ENCODE peak calls at places on chromosomes 7 and 10, in six cellular contexts. One of them, this sample, is unnamed.
A peak's percentile ranks its signal among the peaks of the same experiment; 100 is the strongest.

GRCh38 chr7:83574616-83575015 is 74.3 kb downstream of the SEMA3E start:
- DNase-seq in H9: no peak
- DNase-seq in A549: no peak
- DNase-seq in vagina: no peak
- DNase-seq in endothelial cell: no peak
- DNase-seq in IMR-90: no peak
- DNase-seq in this sample: no peak

GRCh38 chr10:121771957-121772356 is 155.9 kb downstream of the ATE1 start:
- DNase-seq in A549: no peak
- DNase-seq in vagina: no peak
- DNase-seq in IMR-90: no peak
- DNase-seq in endothelial cell: no peak
- DNase-seq in H9: no peak
- DNase-seq in this sample: no peak

GRCh38 chr10:541750-542371 is 147.6 kb downstream of the DIP2C start:
- DNase-seq in H9: no peak
- DNase-seq in endothelial cell: no peak
- DNase-seq in IMR-90: no peak
- DNase-seq in A549: no peak
- DNase-seq in vagina: no peak
- DNase-seq in this sample: no peak

GRCh38 chr10:2987185-2987768 is 80.1 kb upstream of the PFKP start:
- DNase-seq in A549: no peak
- DNase-seq in endothelial cell: no peak
- DNase-seq in vagina: no peak
- DNase-seq in H9: no peak
- DNase-seq in IMR-90: no peak
- DNase-seq in this sample: no peak

GRCh38 chr10:115854740-115855435 is 418.1 kb downstream of the GFRA1 start:
- DNase-seq in endothelial cell: no peak
- DNase-seq in vagina: no peak
- DNase-seq in H9: no peak
- DNase-seq in IMR-90: peak; percentile 23
- DNase-seq in A549: no peak
- DNase-seq in this sample: no peak

GRCh38 chr7:16660702-16661464 is 14.9 kb downstream of the BZW2 start:
- DNase-seq in endothelial cell: no peak
- DNase-seq in IMR-90: peak; percentile 86
- DNase-seq in A549: peak; percentile 45
- DNase-seq in vagina: no peak
- DNase-seq in H9: no peak
- DNase-seq in this sample: no peak

GRCh38 chr10:93383562-93383981 is 98.6 kb downstream of the MYOF start:
- DNase-seq in H9: peak; percentile 41
- DNase-seq in IMR-90: peak; percentile 98
- DNase-seq in A549: no peak
- DNase-seq in endothelial cell: no peak
- DNase-seq in vagina: no peak
- DNase-seq in this sample: no peak

GRCh38 chr7:121994625-121995410 is 121.9 kb downstream of the PTPRZ1 start:
- DNase-seq in vagina: no peak
- DNase-seq in IMR-90: peak; percentile 81
- DNase-seq in A549: peak; percentile 77
- DNase-seq in H9: peak; percentile 59
- DNase-seq in endothelial cell: peak; percentile 65
- DNase-seq in this sample: peak; percentile 59

GRCh38 chr10:126924915-126925300 is 19.7 kb downstream of the DOCK1 start:
- DNase-seq in H9: no peak
- DNase-seq in A549: no peak
- DNase-seq in vagina: no peak
- DNase-seq in IMR-90: peak; percentile 60
- DNase-seq in endothelial cell: no peak
- DNase-seq in this sample: no peak

GRCh38 chr10:107415446-107415845 is 250.9 kb upstream of the SORCS1 start:
- DNase-seq in H9: no peak
- DNase-seq in vagina: no peak
- DNase-seq in A549: no peak
- DNase-seq in IMR-90: no peak
- DNase-seq in endothelial cell: no peak
- DNase-seq in this sample: no peak

GRCh38 chr10:107413971-107414370 is 249.5 kb upstream of the SORCS1 start:
- DNase-seq in H9: no peak
- DNase-seq in A549: no peak
- DNase-seq in vagina: no peak
- DNase-seq in endothelial cell: no peak
- DNase-seq in IMR-90: no peak
- DNase-seq in this sample: no peak

DNA sequence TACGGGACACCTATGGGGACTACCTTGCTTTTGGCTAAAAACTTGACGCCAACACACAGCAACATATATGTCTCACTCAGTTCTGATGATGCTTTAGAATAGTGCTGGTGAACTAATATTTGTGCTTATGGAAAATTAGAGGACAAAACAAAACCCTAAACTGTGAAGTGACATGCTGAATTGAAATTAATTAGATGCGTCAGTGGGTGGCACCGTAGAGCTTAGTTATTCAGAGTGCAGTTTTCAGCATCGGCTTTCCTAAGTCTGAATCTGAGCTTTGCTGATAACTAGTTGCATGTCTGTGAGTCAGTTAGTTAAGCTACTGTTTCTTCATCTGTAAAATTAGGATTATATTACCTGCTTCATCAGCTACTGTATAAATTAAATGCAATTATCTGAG is 245.0 kb upstream of the SORCS1 start:
- DNase-seq in vagina: no peak
- DNase-seq in IMR-90: peak; percentile 0
- DNase-seq in H9: no peak
- DNase-seq in endothelial cell: peak; percentile 9
- DNase-seq in A549: no peak
- DNase-seq in this sample: no peak
- TF ChIP-seq CTCF in vagina: no peak
- TF ChIP-seq CTCF in IMR-90: no peak
- TF ChIP-seq CTCF in H9: peak; percentile 57
- TF ChIP-seq CTCF in endothelial cell: no peak
- TF ChIP-seq CTCF in A549: no peak
- TF ChIP-seq CTCF in this sample: peak; percentile 69

GRCh38 chr7:66894463-66895080 is 26.5 kb upstream of the TMEM248 start:
- DNase-seq in H9: peak; percentile 74
- DNase-seq in endothelial cell: peak; percentile 18
- DNase-seq in vagina: no peak
- DNase-seq in IMR-90: peak; percentile 46
- DNase-seq in A549: no peak
- DNase-seq in this sample: no peak
- TF ChIP-seq CTCF in H9: peak; percentile 64
- TF ChIP-seq CTCF in endothelial cell: no peak
- TF ChIP-seq CTCF in vagina: no peak
- TF ChIP-seq CTCF in IMR-90: no peak
- TF ChIP-seq CTCF in A549: no peak
- TF ChIP-seq CTCF in this sample: peak; percentile 28

DNA sequence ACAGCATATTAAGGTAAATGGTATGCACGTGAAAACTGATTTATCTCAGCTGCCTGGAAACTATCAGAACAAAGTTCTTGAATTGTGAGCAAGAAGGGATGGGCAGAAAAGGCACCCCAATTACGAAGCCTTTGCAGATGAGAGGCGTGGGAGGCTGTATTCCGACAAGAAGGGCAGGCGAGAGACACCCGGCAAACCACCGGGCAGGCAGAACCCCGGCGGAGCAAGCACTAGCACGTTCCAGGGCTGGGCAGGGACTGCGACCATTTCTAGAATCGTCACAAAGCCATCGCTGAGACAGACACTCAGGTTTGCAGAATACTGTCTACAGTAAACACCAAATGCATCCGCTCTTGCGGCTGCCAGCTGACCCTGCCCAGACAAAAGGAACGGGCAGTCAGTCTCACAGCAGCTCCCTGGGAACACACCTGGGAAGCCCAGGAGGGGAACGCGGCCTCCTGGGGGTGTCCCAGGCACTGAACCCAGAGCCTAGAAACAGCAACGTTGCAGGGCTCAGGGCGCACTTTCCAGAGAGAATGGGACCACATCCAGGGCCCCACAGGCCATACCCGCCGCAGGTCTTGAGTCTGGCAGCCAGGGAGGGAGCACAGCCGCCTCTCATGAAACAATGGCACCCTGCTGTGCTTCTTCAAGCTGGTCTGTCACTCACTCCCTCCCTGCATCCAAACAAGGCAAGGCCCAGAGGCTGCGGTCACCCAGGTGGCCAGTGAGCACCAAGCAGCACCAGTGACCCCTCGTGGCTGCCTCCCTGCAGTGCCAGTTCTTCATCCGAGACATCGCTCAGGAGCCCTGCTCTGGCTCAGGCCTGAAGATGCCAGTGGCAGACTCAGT is 261.9 kb downstream of the PTPRN2 start:
- DNase-seq in IMR-90: no peak
- DNase-seq in vagina: peak; percentile 64
- DNase-seq in A549: no peak
- DNase-seq in endothelial cell: no peak
- DNase-seq in H9: peak; percentile 98
- DNase-seq in this sample: no peak
- TF ChIP-seq CTCF in IMR-90: no peak
- TF ChIP-seq CTCF in vagina: no peak
- TF ChIP-seq CTCF in A549: no peak
- TF ChIP-seq CTCF in endothelial cell: no peak
- TF ChIP-seq CTCF in H9: peak; percentile 90
- TF ChIP-seq CTCF in this sample: no peak

GRCh38 chr10:75097666-75098285 is 13.7 kb upstream of the SAMD8 start:
- DNase-seq in endothelial cell: no peak
- DNase-seq in vagina: no peak
- DNase-seq in A549: peak; percentile 36
- DNase-seq in IMR-90: peak; percentile 26
- DNase-seq in H9: peak; percentile 55
- DNase-seq in this sample: no peak
- TF ChIP-seq CTCF in endothelial cell: no peak
- TF ChIP-seq CTCF in vagina: no peak
- TF ChIP-seq CTCF in A549: no peak
- TF ChIP-seq CTCF in IMR-90: peak; percentile 39
- TF ChIP-seq CTCF in H9: peak; percentile 60
- TF ChIP-seq CTCF in this sample: peak; percentile 34

GRCh38 chr7:19442016-19442785 is 266.6 kb downstream of the POLR1F start:
- DNase-seq in endothelial cell: peak; percentile 26
- DNase-seq in A549: peak; percentile 55
- DNase-seq in H9: peak; percentile 43
- DNase-seq in vagina: no peak
- DNase-seq in IMR-90: peak; percentile 75
- DNase-seq in this sample: peak; percentile 10
- TF ChIP-seq CTCF in endothelial cell: no peak
- TF ChIP-seq CTCF in A549: peak; percentile 49
- TF ChIP-seq CTCF in H9: peak; percentile 75
- TF ChIP-seq CTCF in vagina: no peak
- TF ChIP-seq CTCF in IMR-90: peak; percentile 83
- TF ChIP-seq CTCF in this sample: peak; percentile 40

DNA sequence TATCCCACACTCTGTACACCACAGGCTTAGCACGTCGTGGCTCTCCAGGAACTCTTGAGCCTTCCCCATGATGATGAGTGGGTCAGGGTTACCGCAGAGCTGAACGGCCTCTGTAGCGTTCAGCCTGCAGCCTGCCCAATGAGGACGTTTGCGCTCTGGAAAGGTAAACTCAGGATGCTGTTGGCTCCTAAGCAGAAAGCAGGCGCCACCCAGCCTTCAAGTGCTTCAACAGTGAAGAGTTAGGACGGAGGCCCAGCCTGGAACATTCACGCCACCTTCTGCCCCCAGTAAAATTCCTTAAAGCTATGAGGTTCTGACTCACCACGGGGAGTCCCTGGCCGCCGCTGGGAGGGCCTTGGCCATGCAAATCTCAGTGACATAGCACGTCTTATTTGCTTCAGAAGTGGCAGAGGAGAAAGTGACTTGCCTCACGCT is 161.5 kb upstream of the SH2B2 start:
- DNase-seq in IMR-90: peak; percentile 93
- DNase-seq in A549: peak; percentile 96
- DNase-seq in vagina: peak; percentile 92
- DNase-seq in H9: peak; percentile 87
- DNase-seq in endothelial cell: no peak
- DNase-seq in this sample: peak; percentile 52
- TF ChIP-seq CTCF in IMR-90: peak; percentile 49
- TF ChIP-seq CTCF in A549: peak; percentile 54
- TF ChIP-seq CTCF in vagina: no peak
- TF ChIP-seq CTCF in H9: peak; percentile 17
- TF ChIP-seq CTCF in endothelial cell: no peak
- TF ChIP-seq CTCF in this sample: peak; percentile 28

GRCh38 chr7:142602183-142602582 is 147.1 kb upstream of the PRSS1 start:
- DNase-seq in IMR-90: no peak
- DNase-seq in A549: no peak
- DNase-seq in vagina: no peak
- DNase-seq in H9: no peak
- DNase-seq in endothelial cell: no peak
- DNase-seq in this sample: no peak

GRCh38 chr7:142595816-142596516 is 153.3 kb upstream of the PRSS1 start:
- DNase-seq in A549: no peak
- DNase-seq in endothelial cell: no peak
- DNase-seq in IMR-90: no peak
- DNase-seq in vagina: no peak
- DNase-seq in H9: no peak
- DNase-seq in this sample: no peak

GRCh38 chr7:142602756-142603155 is 146.5 kb upstream of the PRSS1 start:
- DNase-seq in vagina: no peak
- DNase-seq in endothelial cell: no peak
- DNase-seq in A549: no peak
- DNase-seq in IMR-90: no peak
- DNase-seq in H9: no peak
- DNase-seq in this sample: no peak

GRCh38 chr7:142594078-142594477 is 155.2 kb upstream of the PRSS1 start:
- DNase-seq in vagina: no peak
- DNase-seq in A549: no peak
- DNase-seq in H9: no peak
- DNase-seq in IMR-90: no peak
- DNase-seq in endothelial cell: no peak
- DNase-seq in this sample: no peak

GRCh38 chr7:142598297-142598696 is 151.0 kb upstream of the PRSS1 start:
- DNase-seq in vagina: no peak
- DNase-seq in A549: no peak
- DNase-seq in H9: no peak
- DNase-seq in endothelial cell: no peak
- DNase-seq in IMR-90: no peak
- DNase-seq in this sample: no peak
- TF ChIP-seq CTCF in vagina: no peak
- TF ChIP-seq CTCF in A549: no peak
- TF ChIP-seq CTCF in H9: no peak
- TF ChIP-seq CTCF in endothelial cell: no peak
- TF ChIP-seq CTCF in IMR-90: no peak
- TF ChIP-seq CTCF in this sample: no peak

This sample was measured in GM13977.